ENCODE peak calls at places on chromosomes 13 and 19, in eight cellular contexts. V is stimulated activated CD4-positive, alpha-beta T cell treated with anti-CD3 and anti-CD28 coated beads, Interleukin-1b, Interleukin-23, amount 100 ng/mL, for 48 hours; R is stimulated activated CD8-positive, alpha-beta memory T cell treated with anti-CD3 and anti-CD28 coated beads, Interleukin-4, amount 100 ng/mL, for 24 hours; J is effector memory CD8-positive, alpha-beta T cell; B is nucleus accumbens; P is CD8-positive, alpha-beta memory T cell; E is GM10248; A is amygdala. S is an unnamed sample.

GRCh38 chr19:50739841-50740426 is 16.8 kb downstream of the CLEC11A start:
- DNase-seq in V (no peak), R (no peak), E (no peak), J (no peak), A (no peak), P (no peak), B (no peak), S (no peak)

GRCh38 chr13:33328691-33329090 is 43.1 kb upstream of the STARD13 start:
- DNase-seq in V (no peak), A (no peak), P (no peak), J (no peak), R (no peak), B (no peak), E (no peak), S (no peak)

GRCh38 chr13:40442191-40442590 is 224.2 kb downstream of the FOXO1 start:
- DNase-seq in R (no peak), J (no peak), P (no peak), E (no peak), B (no peak), A (no peak), V (no peak), S (peak; percentile 54)

GRCh38 chr13:112102243-112102642 is 35.3 kb downstream of the SOX1 start:
- DNase-seq in E (no peak), R (no peak), V (no peak), A (no peak), B (no peak), P (no peak), J (no peak), S (no peak)

GRCh38 chr13:99997702-99998219 is 16.2 kb downstream of the ZIC2 start:
- DNase-seq in E (peak; percentile 13), J (no peak), A (no peak), B (no peak), V (no peak), R (no peak), P (no peak), S (no peak)

GRCh38 chr13:110233682-110234280 is 73.2 kb downstream of the COL4A1 start:
- DNase-seq in R (no peak), A (no peak), P (no peak), B (no peak), E (no peak), J (no peak), V (no peak), S (no peak)

GRCh38 chr19:9189538-9189937 is 10.8 kb downstream of the OR7D2 start:
- DNase-seq in V (no peak), A (no peak), B (no peak), J (no peak), P (no peak), R (no peak), E (no peak), S (no peak)

GRCh38 chr19:34096020-34096915 is 76.0 kb upstream of the LSM14A start:
- DNase-seq in V (no peak), A (no peak), E (peak; percentile 33), B (no peak), J (no peak), P (peak; percentile 16), R (no peak), S (no peak)

GRCh38 chr13:53445682-53446081 is 417.1 kb downstream of the OLFM4 start:
- DNase-seq in P (no peak), B (no peak), A (no peak), E (no peak), R (no peak), J (no peak), V (no peak), S (no peak)

GRCh38 chr19:18488838-18489626 is 32.8 kb downstream of the ELL start:
- DNase-seq in E (no peak), J (no peak), V (no peak), R (no peak), A (no peak), B (peak; percentile 42), P (no peak), S (no peak)

GRCh38 chr13:77028202-77028601 is 1.2 kb upstream of the FBXL3 start:
- DNase-seq in R (no peak), E (no peak), A (peak; percentile 15), B (no peak), V (no peak), P (no peak), J (no peak), S (no peak)

GRCh38 chr13:114100446-114101320 is 31.7 kb downstream of the RASA3 start:
- DNase-seq in B (no peak), V (no peak), A (no peak), P (no peak), J (no peak), R (no peak), E (peak; percentile 69), S (no peak)

GRCh38 chr19:7292950-7293794 is 1.0 kb downstream of the INSR start:
- DNase-seq in B (no peak), P (no peak), E (peak; percentile 28), J (no peak), A (no peak), V (no peak), R (no peak), S (peak; percentile 45)

GRCh38 chr19:2691951-2692350 is 10.5 kb downstream of the GNG7 start:
- DNase-seq in E (no peak), J (no peak), B (peak; percentile 79), A (peak; percentile 87), V (no peak), P (no peak), R (no peak), S (no peak)

GRCh38 chr13:99657848-99658265 is 156.6 kb downstream of the TM9SF2 start:
- DNase-seq in V (peak; percentile 26), P (no peak), B (no peak), R (no peak), J (no peak), E (no peak), A (peak; percentile 48), S (peak; percentile 31)

GRCh38 chr13:27962128-27962841 is 6.8 kb downstream of the CDX2 start:
- DNase-seq in E (no peak), P (no peak), V (no peak), B (no peak), R (no peak), J (no peak), A (no peak), S (no peak)

GRCh38 chr19:13363954-13364353 is 142.3 kb downstream of the CACNA1A start:
- DNase-seq in V (no peak), R (no peak), B (no peak), J (no peak), P (no peak), E (no peak), A (no peak), S (no peak)

GRCh38 chr19:10450853-10451609 is 30.7 kb downstream of the PDE4A start:
- DNase-seq in P (no peak), R (no peak), J (no peak), V (peak; percentile 28), E (no peak), B (no peak), A (no peak), S (no peak)

GRCh38 chr13:72166102-72166660 is 299.2 kb upstream of the DACH1 start:
- DNase-seq in B (no peak), A (no peak), J (no peak), E (no peak), V (no peak), R (no peak), P (no peak), S (no peak)

GRCh38 chr13:24264976-24265375 is 44.4 kb upstream of the C1QTNF9 start:
- DNase-seq in E (no peak), P (peak; percentile 87), A (no peak), R (peak; percentile 65), J (peak; percentile 79), V (peak; percentile 84), B (no peak), S (no peak)

GRCh38 chr19:39704181-39705044 is at the start of gene LGALS14:
- DNase-seq in V (peak; percentile 21), B (no peak), A (no peak), E (peak; percentile 31), J (no peak), R (no peak), P (no peak), S (no peak)

GRCh38 chr19:7874080-7874856 is at the start of gene PRR36:
- DNase-seq in E (no peak), V (no peak), P (no peak), J (no peak), R (no peak), B (peak; percentile 43), A (peak; percentile 63), S (no peak)

GRCh38 chr13:111474136-111475002 is 153.9 kb downstream of the TEX29 start:
- DNase-seq in J (no peak), P (no peak), E (peak; percentile 63), R (no peak), B (no peak), V (no peak), A (peak; percentile 16), S (no peak)

GRCh38 chr13:59674616-59675015 is 489.1 kb downstream of the DIAPH3 start:
- DNase-seq in E (no peak), P (no peak), B (no peak), A (no peak), J (no peak), R (no peak), V (no peak), S (no peak)

GRCh38 chr13:87554045-87554444 is 117.1 kb upstream of the SLITRK5 start:
- DNase-seq in E (no peak), P (no peak), A (no peak), B (no peak), R (no peak), V (no peak), J (no peak), S (no peak)

GRCh38 chr19:3003046-3003445 is 25.7 kb downstream of the TLE6 start:
- DNase-seq in B (no peak), E (no peak), J (no peak), V (no peak), P (no peak), A (no peak), R (no peak), S (no peak)

GRCh38 chr13:34086281-34086680 is 268.3 kb downstream of the RFC3 start:
- DNase-seq in P (no peak), R (no peak), V (no peak), E (peak; percentile 10), B (no peak), J (no peak), A (no peak), S (no peak)

GRCh38 chr19:7480222-7480974 is 8.4 kb downstream of the PEX11G start:
- DNase-seq in R (no peak), B (no peak), V (no peak), P (no peak), J (no peak), E (no peak), A (no peak), S (no peak)

GRCh38 chr13:79171131-79172061 is 234.7 kb downstream of the RBM26 start:
- DNase-seq in R (no peak), J (no peak), E (no peak), P (no peak), A (no peak), V (no peak), B (no peak), S (no peak)

GRCh38 chr19:2047449-2048103 is 3.5 kb downstream of the MKNK2 start:
- DNase-seq in R (no peak), V (peak; percentile 29), P (no peak), J (no peak), E (no peak), B (no peak), A (no peak), S (no peak)

GRCh38 chr13:73599232-73600128 is 534.7 kb downstream of the KLF12 start:
- DNase-seq in A (no peak), V (no peak), J (no peak), P (no peak), E (no peak), B (no peak), R (no peak), S (no peak)

GRCh38 chr19:16025108-16026101 is 50.9 kb upstream of the TPM4 start:
- DNase-seq in A (no peak), R (no peak), E (no peak), P (no peak), J (no peak), B (no peak), V (no peak), S (no peak)

GRCh38 chr19:18745931-18746330 is 45.2 kb downstream of the COMP start:
- DNase-seq in A (no peak), P (no peak), R (no peak), J (no peak), V (no peak), E (no peak), B (no peak), S (no peak)

GRCh38 chr13:112730157-112730671 is 40.4 kb downstream of the ATP11A start:
- DNase-seq in P (no peak), E (no peak), R (no peak), V (no peak), J (no peak), B (no peak), A (no peak), S (peak; percentile 67)

S was measured in left ventricle myocardium inferior.